ENCODE peak calls at places on chromosomes 6 and 20, in six cellular contexts. One of them, this sample, is unnamed. For H3K36me3, the result is how much of the 10 kb centered on the place peaks cover.

GRCh38 chr20:6053776-6054688 is at the start of gene LRRN4:
- DNase-seq in spleen: no peak
- DNase-seq in adrenal gland: no peak
- DNase-seq in vagina: no peak
- DNase-seq in uterus: no peak
- DNase-seq in transverse colon: no peak
- DNase-seq in this sample: no peak

GRCh38 chr6:93896081-93896480 is 476.7 kb upstream of the EPHA7 start:
- DNase-seq in spleen: no peak
- DNase-seq in transverse colon: no peak
- DNase-seq in adrenal gland: no peak
- DNase-seq in uterus: no peak
- DNase-seq in vagina: no peak
- DNase-seq in this sample: no peak

GRCh38 chr20:25750765-25751696 is 54.4 kb upstream of the ZNF337 start:
- DNase-seq in spleen: peak
- DNase-seq in adrenal gland: peak
- DNase-seq in uterus: peak
- DNase-seq in transverse colon: peak
- DNase-seq in vagina: no peak
- DNase-seq in this sample: peak

GRCh38 chr6:22804620-22805271 is 235.4 kb downstream of the HDGFL1 start:
- DNase-seq in uterus: no peak
- DNase-seq in transverse colon: no peak
- DNase-seq in adrenal gland: no peak
- DNase-seq in vagina: no peak
- DNase-seq in spleen: no peak
- DNase-seq in this sample: no peak

GRCh38 chr6:155377061-155377460 is 62.8 kb upstream of the TFB1M start:
- DNase-seq in spleen: no peak
- DNase-seq in adrenal gland: no peak
- DNase-seq in vagina: no peak
- DNase-seq in transverse colon: no peak
- DNase-seq in uterus: no peak
- DNase-seq in this sample: no peak

GRCh38 chr6:5525209-5525608 is 263.9 kb downstream of the FARS2 start:
- DNase-seq in adrenal gland: no peak
- DNase-seq in transverse colon: no peak
- DNase-seq in spleen: no peak
- DNase-seq in uterus: no peak
- DNase-seq in vagina: no peak
- DNase-seq in this sample: no peak

GRCh38 chr6:6713660-6714446 is 125.3 kb downstream of the LY86 start:
- DNase-seq in adrenal gland: no peak
- DNase-seq in spleen: no peak
- DNase-seq in vagina: no peak
- DNase-seq in uterus: no peak
- DNase-seq in transverse colon: no peak
- DNase-seq in this sample: no peak

GRCh38 chr6:46635462-46635861 is 17.2 kb downstream of the CYP39A1 start:
- DNase-seq in transverse colon: no peak
- DNase-seq in spleen: no peak
- DNase-seq in uterus: no peak
- DNase-seq in adrenal gland: no peak
- DNase-seq in vagina: no peak
- DNase-seq in this sample: no peak

GRCh38 chr6:109093732-109094131 is 914 bp downstream of the SESN1 start:
- DNase-seq in adrenal gland: no peak
- DNase-seq in spleen: no peak
- DNase-seq in transverse colon: no peak
- DNase-seq in vagina: no peak
- DNase-seq in uterus: no peak
- DNase-seq in this sample: no peak

GRCh38 chr20:13486694-13487093 is 152.0 kb downstream of the TASP1 start:
- DNase-seq in adrenal gland: no peak
- DNase-seq in uterus: no peak
- DNase-seq in vagina: no peak
- DNase-seq in spleen: no peak
- DNase-seq in transverse colon: no peak
- DNase-seq in this sample: no peak

GRCh38 chr6:132054525-132054924 is 103.4 kb upstream of the CCN2 start:
- DNase-seq in vagina: no peak
- DNase-seq in spleen: no peak
- DNase-seq in uterus: no peak
- DNase-seq in adrenal gland: no peak
- DNase-seq in transverse colon: no peak
- DNase-seq in this sample: no peak

GRCh38 chr6:116012471-116012949 is 48.2 kb downstream of the FRK start:
- DNase-seq in uterus: no peak
- DNase-seq in transverse colon: no peak
- DNase-seq in adrenal gland: no peak
- DNase-seq in spleen: no peak
- DNase-seq in vagina: no peak
- DNase-seq in this sample: no peak

GRCh38 chr6:55265409-55266114 is 61.7 kb upstream of the GFRAL start:
- DNase-seq in spleen: no peak
- DNase-seq in adrenal gland: no peak
- DNase-seq in transverse colon: no peak
- DNase-seq in vagina: no peak
- DNase-seq in uterus: no peak
- DNase-seq in this sample: no peak

GRCh38 chr6:136566007-136566487 is 15.8 kb upstream of the MAP7 start:
- DNase-seq in transverse colon: peak
- DNase-seq in vagina: no peak
- DNase-seq in uterus: no peak
- DNase-seq in spleen: peak
- DNase-seq in adrenal gland: no peak
- DNase-seq in this sample: peak

GRCh38 chr6:132275253-132275970 is 125.9 kb downstream of the MOXD1 start:
- DNase-seq in transverse colon: no peak
- DNase-seq in vagina: no peak
- DNase-seq in adrenal gland: no peak
- DNase-seq in spleen: no peak
- DNase-seq in uterus: no peak
- DNase-seq in this sample: no peak

GRCh38 chr6:113774122-113774835 is 82.9 kb upstream of the MARCKS start:
- DNase-seq in transverse colon: no peak
- DNase-seq in vagina: no peak
- DNase-seq in uterus: no peak
- DNase-seq in adrenal gland: no peak
- DNase-seq in spleen: no peak
- DNase-seq in this sample: no peak

GRCh38 chr6:27687154-27688013 is 214.5 kb upstream of the ZNF184 start:
- DNase-seq in uterus: peak
- DNase-seq in transverse colon: peak
- DNase-seq in spleen: peak
- DNase-seq in vagina: no peak
- DNase-seq in adrenal gland: peak
- DNase-seq in this sample: peak

GRCh38 chr6:138970856-138971425 is 17.1 kb downstream of the REPS1 start:
- DNase-seq in transverse colon: no peak
- DNase-seq in vagina: no peak
- DNase-seq in adrenal gland: no peak
- DNase-seq in spleen: no peak
- DNase-seq in uterus: no peak
- DNase-seq in this sample: no peak

GRCh38 chr20:33250666-33251065 is 14.9 kb downstream of the BPIFA1 start:
- DNase-seq in adrenal gland: no peak
- DNase-seq in transverse colon: no peak
- DNase-seq in vagina: no peak
- DNase-seq in spleen: no peak
- DNase-seq in uterus: no peak
- DNase-seq in this sample: no peak

GRCh38 chr6:62265906-62266305 is 20.1 kb downstream of the KHDRBS2 start:
- DNase-seq in adrenal gland: no peak
- DNase-seq in spleen: no peak
- DNase-seq in vagina: no peak
- DNase-seq in uterus: no peak
- DNase-seq in transverse colon: no peak
- DNase-seq in this sample: no peak

GRCh38 chr6:26439552-26440125 is 665 bp upstream of the BTN3A3 start:
- DNase-seq in adrenal gland: no peak
- DNase-seq in vagina: no peak
- DNase-seq in uterus: no peak
- DNase-seq in spleen: no peak
- DNase-seq in transverse colon: no peak
- DNase-seq in this sample: no peak

GRCh38 chr20:57378107-57378506 is 13.1 kb upstream of the RBM38 start:
- DNase-seq in spleen: no peak
- DNase-seq in vagina: no peak
- DNase-seq in adrenal gland: no peak
- DNase-seq in transverse colon: no peak
- DNase-seq in uterus: no peak
- DNase-seq in this sample: no peak

GRCh38 chr20:57377350-57377749 is 13.8 kb upstream of the RBM38 start:
- DNase-seq in spleen: no peak
- DNase-seq in vagina: no peak
- DNase-seq in adrenal gland: no peak
- DNase-seq in transverse colon: no peak
- DNase-seq in uterus: no peak
- DNase-seq in this sample: no peak

GRCh38 chr20:57374343-57374930 is 16.8 kb upstream of the RBM38 start:
- DNase-seq in adrenal gland: no peak
- DNase-seq in uterus: no peak
- DNase-seq in spleen: no peak
- DNase-seq in transverse colon: no peak
- DNase-seq in vagina: no peak
- DNase-seq in this sample: no peak

GRCh38 chr20:57374931-57375651 is 16.1 kb upstream of the RBM38 start:
- DNase-seq in transverse colon: peak
- DNase-seq in spleen: peak
- DNase-seq in adrenal gland: no peak
- DNase-seq in uterus: no peak
- DNase-seq in vagina: no peak
- DNase-seq in this sample: no peak

GRCh38 chr20:57375652-57376230 is 15.5 kb upstream of the RBM38 start:
- DNase-seq in adrenal gland: no peak
- DNase-seq in spleen: no peak
- DNase-seq in transverse colon: no peak
- DNase-seq in vagina: no peak
- DNase-seq in uterus: no peak
- DNase-seq in this sample: no peak
- H3K36me3 ChIP-seq in adrenal gland: half or more
- H3K36me3 ChIP-seq in spleen: under half
- H3K36me3 ChIP-seq in transverse colon: under half
- H3K36me3 ChIP-seq in vagina: half or more
- H3K36me3 ChIP-seq in uterus: under half
- H3K36me3 ChIP-seq in this sample: under half

DNA sequence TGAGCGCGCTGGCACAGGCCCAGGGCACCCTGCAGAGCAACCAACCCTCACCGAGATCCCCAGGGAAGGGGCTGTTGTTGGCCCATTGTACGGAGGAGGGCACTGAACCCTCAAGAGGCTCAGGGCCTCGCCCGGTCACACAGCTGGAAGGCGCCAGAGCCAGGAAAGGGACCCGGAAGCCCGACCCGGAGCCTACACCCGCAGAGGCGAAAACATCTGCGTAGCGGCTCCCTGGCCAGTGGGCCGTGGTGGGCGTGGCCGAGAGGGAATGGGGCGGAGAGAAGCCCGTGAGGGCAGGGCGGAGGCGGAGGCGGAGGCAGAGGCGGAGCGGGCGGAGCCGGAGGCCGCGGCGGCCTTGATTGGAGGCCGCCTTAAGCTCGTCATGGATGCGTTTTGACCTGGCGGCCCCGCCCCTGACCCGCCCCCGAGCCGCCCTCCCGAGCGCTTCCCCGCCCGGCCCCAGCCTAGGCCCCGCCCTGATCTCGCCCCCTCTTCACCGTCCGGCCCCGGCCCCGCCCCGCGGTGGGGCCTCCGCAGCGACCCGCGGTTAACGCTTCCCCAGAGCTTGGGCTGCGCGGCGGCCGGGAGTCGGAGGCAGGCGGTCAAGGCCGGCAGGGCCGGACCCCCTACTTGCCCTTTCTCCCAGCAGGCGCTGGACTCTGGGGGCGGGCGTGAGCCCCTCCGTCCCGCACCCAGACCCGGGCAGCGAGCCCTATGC is 2.1 kb upstream of the MRGBP start:
- DNase-seq in uterus: peak
- DNase-seq in vagina: no peak
- DNase-seq in transverse colon: peak
- DNase-seq in spleen: peak
- DNase-seq in adrenal gland: peak
- DNase-seq in this sample: peak
- TF ChIP-seq POLR2A in uterus: peak
- TF ChIP-seq POLR2A in vagina: no peak
- TF ChIP-seq POLR2A in transverse colon: peak
- TF ChIP-seq POLR2A in spleen: peak
- TF ChIP-seq POLR2A in adrenal gland: peak
- TF ChIP-seq POLR2A in this sample: peak

GRCh38 chr6:87803784-87804183 is 101.8 kb upstream of the AKIRIN2 start:
- DNase-seq in uterus: no peak
- DNase-seq in adrenal gland: no peak
- DNase-seq in spleen: no peak
- DNase-seq in vagina: no peak
- DNase-seq in transverse colon: no peak
- DNase-seq in this sample: no peak

GRCh38 chr6:87806098-87806497 is 104.1 kb upstream of the AKIRIN2 start:
- DNase-seq in transverse colon: no peak
- DNase-seq in uterus: no peak
- DNase-seq in adrenal gland: no peak
- DNase-seq in vagina: no peak
- DNase-seq in spleen: no peak
- DNase-seq in this sample: no peak

GRCh38 chr6:87807423-87807978 is 105.5 kb upstream of the AKIRIN2 start:
- DNase-seq in spleen: no peak
- DNase-seq in uterus: no peak
- DNase-seq in transverse colon: no peak
- DNase-seq in vagina: no peak
- DNase-seq in adrenal gland: no peak
- DNase-seq in this sample: no peak

GRCh38 chr6:87808005-87808757 is 106.1 kb upstream of the AKIRIN2 start:
- DNase-seq in uterus: no peak
- DNase-seq in vagina: no peak
- DNase-seq in spleen: no peak
- DNase-seq in adrenal gland: no peak
- DNase-seq in transverse colon: no peak
- DNase-seq in this sample: no peak

DNA sequence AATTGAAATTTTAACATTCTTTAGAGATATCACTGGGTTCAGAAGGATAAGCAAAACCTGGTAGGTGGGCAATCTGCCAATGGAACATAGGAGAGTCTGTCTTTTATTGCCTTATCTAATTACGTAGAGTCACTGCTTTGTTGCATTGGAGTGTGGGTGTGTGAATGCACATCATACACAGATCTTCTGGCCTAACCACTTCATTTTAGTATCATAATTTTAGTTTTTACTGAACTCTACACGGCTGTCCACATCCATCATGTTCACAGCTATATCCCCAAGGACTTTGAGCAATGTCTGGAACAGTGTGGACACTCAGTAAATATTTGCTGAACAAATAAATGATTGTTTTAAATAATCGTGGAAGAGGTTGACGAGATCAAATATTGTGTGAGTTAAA is 104.6 kb upstream of the AKIRIN2 start:
- DNase-seq in uterus: no peak
- DNase-seq in transverse colon: no peak
- DNase-seq in adrenal gland: no peak
- DNase-seq in vagina: no peak
- DNase-seq in spleen: no peak
- DNase-seq in this sample: no peak
- H3K36me3 ChIP-seq in uterus: under half
- H3K36me3 ChIP-seq in transverse colon: under half
- H3K36me3 ChIP-seq in adrenal gland: under half
- H3K36me3 ChIP-seq in vagina: under half
- H3K36me3 ChIP-seq in spleen: under half
- H3K36me3 ChIP-seq in this sample: under half

GRCh38 chr6:32838114-32838958 is at the start of gene TAP2:
- DNase-seq in adrenal gland: peak
- DNase-seq in spleen: peak
- DNase-seq in transverse colon: peak
- DNase-seq in uterus: peak
- DNase-seq in vagina: no peak
- DNase-seq in this sample: peak
- TF ChIP-seq POLR2A in adrenal gland: no peak
- TF ChIP-seq POLR2A in spleen: peak
- TF ChIP-seq POLR2A in transverse colon: peak
- TF ChIP-seq POLR2A in uterus: peak
- TF ChIP-seq POLR2A in vagina: no peak
- TF ChIP-seq POLR2A in this sample: peak